ENCODE peak calls at places on chromosomes 3 and 15, in eight cellular contexts. One of them, this sample, is unnamed.

GRCh38 chr15:73388256-73388781 is 19.6 kb upstream of the HCN4 start:
- DNase-seq in GM12878: no peak
- DNase-seq in GM23338: peak
- DNase-seq in SK-N-SH: no peak
- DNase-seq in HL-60: no peak
- DNase-seq in HCT116: peak
- DNase-seq in K562: no peak
- DNase-seq in HepG2: peak
- DNase-seq in this sample: peak

GRCh38 chr15:40857601-40858351 is 13.9 kb downstream of the SPINT1 start:
- DNase-seq in GM23338: peak
- DNase-seq in GM12878: no peak
- DNase-seq in K562: peak
- DNase-seq in HCT116: no peak
- DNase-seq in HepG2: peak
- DNase-seq in SK-N-SH: peak
- DNase-seq in HL-60: peak
- DNase-seq in this sample: peak

GRCh38 chr3:20066848-20067617 is 26.8 kb downstream of the KAT2B start:
- DNase-seq in K562: no peak
- DNase-seq in HepG2: no peak
- DNase-seq in HCT116: no peak
- DNase-seq in GM23338: no peak
- DNase-seq in GM12878: no peak
- DNase-seq in HL-60: no peak
- DNase-seq in SK-N-SH: no peak
- DNase-seq in this sample: no peak

GRCh38 chr15:90419738-90420487 is 31.9 kb downstream of the IQGAP1 start:
- DNase-seq in GM23338: no peak
- DNase-seq in HepG2: no peak
- DNase-seq in HL-60: no peak
- DNase-seq in HCT116: no peak
- DNase-seq in GM12878: peak
- DNase-seq in SK-N-SH: no peak
- DNase-seq in K562: no peak
- DNase-seq in this sample: no peak

GRCh38 chr15:65870889-65871533 is 1.7 kb downstream of the RAB11A start:
- DNase-seq in K562: peak
- DNase-seq in HCT116: no peak
- DNase-seq in HepG2: peak
- DNase-seq in SK-N-SH: peak
- DNase-seq in GM12878: no peak
- DNase-seq in GM23338: peak
- DNase-seq in HL-60: peak
- DNase-seq in this sample: no peak

GRCh38 chr3:124854027-124854426 is 33.1 kb downstream of the ITGB5 start:
- DNase-seq in GM23338: no peak
- DNase-seq in SK-N-SH: no peak
- DNase-seq in GM12878: no peak
- DNase-seq in HCT116: no peak
- DNase-seq in HepG2: no peak
- DNase-seq in HL-60: no peak
- DNase-seq in K562: no peak
- DNase-seq in this sample: no peak

GRCh38 chr3:16916840-16917239 is 32.1 kb downstream of the PLCL2 start:
- DNase-seq in GM12878: no peak
- DNase-seq in HL-60: no peak
- DNase-seq in HepG2: no peak
- DNase-seq in GM23338: no peak
- DNase-seq in K562: no peak
- DNase-seq in SK-N-SH: no peak
- DNase-seq in HCT116: no peak
- DNase-seq in this sample: no peak

GRCh38 chr3:17469520-17469919 is 272.9 kb downstream of the TBC1D5 start:
- DNase-seq in HepG2: no peak
- DNase-seq in GM23338: no peak
- DNase-seq in GM12878: no peak
- DNase-seq in HCT116: no peak
- DNase-seq in HL-60: no peak
- DNase-seq in K562: no peak
- DNase-seq in SK-N-SH: no peak
- DNase-seq in this sample: no peak

GRCh38 chr3:176814252-176814651 is 383.0 kb downstream of the TBL1XR1 start:
- DNase-seq in HCT116: peak
- DNase-seq in K562: peak
- DNase-seq in HL-60: peak
- DNase-seq in GM23338: peak
- DNase-seq in HepG2: peak
- DNase-seq in SK-N-SH: peak
- DNase-seq in GM12878: no peak
- DNase-seq in this sample: peak

GRCh38 chr3:76307556-76307955 is 522.2 kb upstream of the ZNF717 start:
- DNase-seq in GM12878: no peak
- DNase-seq in HL-60: no peak
- DNase-seq in SK-N-SH: no peak
- DNase-seq in GM23338: no peak
- DNase-seq in HepG2: no peak
- DNase-seq in HCT116: no peak
- DNase-seq in K562: no peak
- DNase-seq in this sample: no peak

GRCh38 chr15:32717290-32718081 is at the start of gene GREM1:
- DNase-seq in K562: no peak
- DNase-seq in GM23338: peak
- DNase-seq in SK-N-SH: peak
- DNase-seq in HCT116: no peak
- DNase-seq in HL-60: no peak
- DNase-seq in HepG2: no peak
- DNase-seq in GM12878: no peak
- DNase-seq in this sample: no peak

GRCh38 chr3:36678216-36679013 is 85.9 kb downstream of the DCLK3 start:
- DNase-seq in GM23338: no peak
- DNase-seq in K562: no peak
- DNase-seq in GM12878: no peak
- DNase-seq in HCT116: no peak
- DNase-seq in HepG2: no peak
- DNase-seq in HL-60: no peak
- DNase-seq in SK-N-SH: no peak
- DNase-seq in this sample: no peak

GRCh38 chr3:138950006-138950644 is 3.1 kb downstream of the FOXL2NB start:
- DNase-seq in SK-N-SH: peak
- DNase-seq in HepG2: no peak
- DNase-seq in GM23338: peak
- DNase-seq in HCT116: no peak
- DNase-seq in HL-60: no peak
- DNase-seq in K562: no peak
- DNase-seq in GM12878: no peak
- DNase-seq in this sample: no peak

GRCh38 chr15:68578175-68578959 is 426 bp upstream of the CORO2B start:
- DNase-seq in SK-N-SH: peak
- DNase-seq in HL-60: peak
- DNase-seq in GM12878: no peak
- DNase-seq in HepG2: no peak
- DNase-seq in K562: peak
- DNase-seq in GM23338: peak
- DNase-seq in HCT116: no peak
- DNase-seq in this sample: no peak

GRCh38 chr15:65368646-65369045 is 9.2 kb downstream of the IGDCC3 start:
- DNase-seq in GM23338: peak
- DNase-seq in HCT116: no peak
- DNase-seq in HL-60: no peak
- DNase-seq in HepG2: no peak
- DNase-seq in SK-N-SH: no peak
- DNase-seq in GM12878: no peak
- DNase-seq in K562: no peak
- DNase-seq in this sample: no peak

GRCh38 chr3:184315506-184315867 is 1.1 kb downstream of the EIF4G1 start:
- DNase-seq in HepG2: no peak
- DNase-seq in HL-60: peak
- DNase-seq in K562: peak
- DNase-seq in GM23338: no peak
- DNase-seq in GM12878: no peak
- DNase-seq in HCT116: no peak
- DNase-seq in SK-N-SH: no peak
- DNase-seq in this sample: no peak

GRCh38 chr3:141737108-141737507 is 990 bp upstream of the RNF7 start:
- DNase-seq in K562: no peak
- DNase-seq in HepG2: no peak
- DNase-seq in SK-N-SH: no peak
- DNase-seq in GM23338: no peak
- DNase-seq in GM12878: no peak
- DNase-seq in HCT116: no peak
- DNase-seq in HL-60: peak
- DNase-seq in this sample: no peak

GRCh38 chr3:127720985-127721384 is 48.2 kb downstream of the ABTB1 start:
- DNase-seq in SK-N-SH: no peak
- DNase-seq in HL-60: no peak
- DNase-seq in GM12878: no peak
- DNase-seq in HCT116: no peak
- DNase-seq in HepG2: no peak
- DNase-seq in K562: no peak
- DNase-seq in GM23338: no peak
- DNase-seq in this sample: no peak
- TF ChIP-seq CTCF in SK-N-SH: no peak
- TF ChIP-seq CTCF in HL-60: no peak
- TF ChIP-seq CTCF in GM12878: no peak
- TF ChIP-seq CTCF in HCT116: no peak
- TF ChIP-seq CTCF in HepG2: no peak
- TF ChIP-seq CTCF in K562: no peak
- TF ChIP-seq CTCF in GM23338: no peak
- TF ChIP-seq CTCF in this sample: no peak

DNA sequence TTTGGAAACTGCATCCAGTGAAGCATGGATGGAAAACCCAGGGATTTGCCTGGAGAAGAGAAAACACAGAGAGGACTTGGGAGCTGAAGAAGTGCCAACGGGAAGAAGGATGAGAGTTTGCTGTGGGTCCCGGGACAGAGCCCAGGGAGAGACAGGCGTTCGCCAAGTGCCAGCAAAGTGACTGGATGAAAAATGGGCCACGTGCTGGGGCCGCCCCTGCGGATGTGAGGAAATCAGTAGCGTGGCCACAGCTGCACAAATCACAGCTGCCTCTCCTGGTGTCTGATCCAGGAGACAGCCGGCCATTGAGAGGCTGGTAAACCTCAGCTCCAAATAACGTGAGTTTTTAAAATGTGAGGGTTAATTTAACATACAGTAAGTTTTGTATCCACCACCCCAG is 70.4 kb downstream of the HES1 start:
- DNase-seq in HCT116: no peak
- DNase-seq in GM12878: no peak
- DNase-seq in GM23338: no peak
- DNase-seq in HepG2: no peak
- DNase-seq in K562: no peak
- DNase-seq in SK-N-SH: no peak
- DNase-seq in HL-60: peak
- DNase-seq in this sample: no peak
- TF ChIP-seq POLR2AphosphoS5 in HCT116: no peak
- TF ChIP-seq POLR2AphosphoS5 in GM12878: no peak
- TF ChIP-seq POLR2AphosphoS5 in GM23338: no peak
- TF ChIP-seq POLR2AphosphoS5 in HepG2: no peak
- TF ChIP-seq POLR2AphosphoS5 in K562: no peak
- TF ChIP-seq POLR2AphosphoS5 in SK-N-SH: no peak
- TF ChIP-seq POLR2AphosphoS5 in HL-60: no peak
- TF ChIP-seq POLR2AphosphoS5 in this sample: no peak

GRCh38 chr15:100714034-100714748 is 111.8 kb downstream of the ASB7 start:
- DNase-seq in SK-N-SH: no peak
- DNase-seq in GM12878: no peak
- DNase-seq in GM23338: no peak
- DNase-seq in HL-60: no peak
- DNase-seq in K562: no peak
- DNase-seq in HepG2: no peak
- DNase-seq in HCT116: no peak
- DNase-seq in this sample: no peak
- TF ChIP-seq REST in SK-N-SH: no peak
- TF ChIP-seq REST in GM12878: no peak
- TF ChIP-seq REST in GM23338: no peak
- TF ChIP-seq REST in HL-60: no peak
- TF ChIP-seq REST in K562: no peak
- TF ChIP-seq REST in HepG2: no peak
- TF ChIP-seq REST in HCT116: no peak
- TF ChIP-seq REST in this sample: no peak

GRCh38 chr3:43477600-43477999 is 144.2 kb downstream of the ANO10 start:
- DNase-seq in HL-60: no peak
- DNase-seq in K562: no peak
- DNase-seq in HCT116: no peak
- DNase-seq in HepG2: no peak
- DNase-seq in GM12878: no peak
- DNase-seq in SK-N-SH: no peak
- DNase-seq in GM23338: no peak
- DNase-seq in this sample: no peak

GRCh38 chr3:43478380-43478779 is 143.4 kb downstream of the ANO10 start:
- DNase-seq in GM23338: no peak
- DNase-seq in HCT116: no peak
- DNase-seq in GM12878: no peak
- DNase-seq in K562: no peak
- DNase-seq in HL-60: no peak
- DNase-seq in HepG2: no peak
- DNase-seq in SK-N-SH: no peak
- DNase-seq in this sample: no peak

GRCh38 chr3:43484926-43485488 is 136.8 kb downstream of the ANO10 start:
- DNase-seq in GM12878: no peak
- DNase-seq in HepG2: no peak
- DNase-seq in HCT116: no peak
- DNase-seq in SK-N-SH: no peak
- DNase-seq in HL-60: no peak
- DNase-seq in K562: no peak
- DNase-seq in GM23338: peak
- DNase-seq in this sample: no peak

GRCh38 chr3:43481325-43481860 is 140.4 kb downstream of the ANO10 start:
- DNase-seq in GM12878: no peak
- DNase-seq in GM23338: peak
- DNase-seq in HepG2: no peak
- DNase-seq in SK-N-SH: no peak
- DNase-seq in HCT116: no peak
- DNase-seq in K562: no peak
- DNase-seq in HL-60: no peak
- DNase-seq in this sample: no peak
- TF ChIP-seq CTCF in GM12878: no peak
- TF ChIP-seq CTCF in GM23338: no peak
- TF ChIP-seq CTCF in HepG2: no peak
- TF ChIP-seq CTCF in SK-N-SH: no peak
- TF ChIP-seq CTCF in HCT116: no peak
- TF ChIP-seq CTCF in K562: no peak
- TF ChIP-seq CTCF in HL-60: no peak
- TF ChIP-seq CTCF in this sample: no peak